ENCODE peak calls at places on chromosomes 1 and 21, in nine cellular contexts. L is G401, S is glutamatergic neuron, Z is cardiac septum, Y is HFF-Myc, J is brain microvascular endothelial cell, U is RPMI7951, P is NCI-H146, X is naive B cell. W is an unnamed sample.

GRCh38 chr1:24911651-24912144 is 18.4 kb downstream of the RUNX3 start:
- DNase-seq in L (no peak), S (no peak), Z (no peak), Y (no peak), J (no peak), U (no peak), P (no peak), X (no peak), W (no peak)

GRCh38 chr1:207644852-207645631 is at the start of gene CR1L:
- DNase-seq in L (peak; percentile 36), S (peak; percentile 91), Z (peak; percentile 86), Y (no peak), J (peak; percentile 40), U (peak; percentile 59), P (peak; percentile 54), X (peak; percentile 77), W (peak; percentile 96)

GRCh38 chr1:186325239-186325638 is 49.8 kb downstream of the TPR start:
- DNase-seq in L (no peak), S (no peak), Z (no peak), Y (peak; percentile 11), J (peak; percentile 8), U (no peak), P (no peak), X (no peak), W (no peak)

GRCh38 chr1:98706173-98706848 is 44.8 kb downstream of the SNX7 start:
- DNase-seq in L (no peak), S (no peak), Z (no peak), Y (no peak), J (no peak), U (no peak), P (no peak), X (no peak), W (no peak)

GRCh38 chr21:44083631-44084291 is 23.4 kb upstream of the PWP2 start:
- DNase-seq in L (no peak), S (no peak), Z (peak; percentile 41), Y (no peak), J (peak; percentile 9), U (no peak), P (no peak), X (no peak), W (peak; percentile 40)

GRCh38 chr1:145730900-145731299 is 11.6 kb downstream of the CD160 start:
- DNase-seq in L (no peak), S (no peak), Z (no peak), Y (no peak), J (no peak), U (no peak), P (no peak), X (no peak), W (no peak)

GRCh38 chr1:12231276-12231595 is 1.4 kb downstream of the VPS13D start:
- DNase-seq in L (no peak), S (no peak), Z (no peak), Y (no peak), J (no peak), U (no peak), P (no peak), X (no peak), W (no peak)

GRCh38 chr1:245874942-245875580 is 632.0 kb downstream of the SMYD3 start:
- DNase-seq in L (peak; percentile 63), S (no peak), Z (peak; percentile 92), Y (peak; percentile 99), J (peak; percentile 100), U (peak; percentile 99), P (no peak), X (no peak), W (peak; percentile 84)

GRCh38 chr21:40053007-40053406 is 185.8 kb downstream of the PCP4 start:
- DNase-seq in L (peak; percentile 39), S (no peak), Z (no peak), Y (no peak), J (no peak), U (no peak), P (no peak), X (no peak), W (peak; percentile 61)

GRCh38 chr1:182301467-182302198 is 90.0 kb downstream of the GLUL start:
- DNase-seq in L (peak; percentile 27), S (no peak), Z (no peak), Y (no peak), J (no peak), U (peak; percentile 57), P (no peak), X (no peak), W (peak; percentile 49)